ENCODE peak calls at places on chromosome 22, in five cellular contexts. Y is aorta, F is adrenal gland, Z is heart right ventricle, X is neural progenitor cell. I is an unnamed sample.

GRCh38 chr22:42717197-42717967 is 3.3 kb downstream of the A4GALT start:
- DNase-seq in Y (no peak), F (no peak), Z (no peak), X (no peak), I (no peak)

GRCh38 chr22:22612516-22612915 is 31.9 kb upstream of the GGTLC2 start:
- DNase-seq in Y (no peak), F (no peak), Z (no peak), X (no peak), I (no peak)

GRCh38 chr22:47237890-47238480 is 475.5 kb downstream of the TBC1D22A start:
- DNase-seq in Y (no peak), F (no peak), Z (no peak), X (no peak), I (no peak)

GRCh38 chr22:22730655-22731373 is 86.4 kb downstream of the GGTLC2 start:
- DNase-seq in Y (no peak), F (no peak), Z (no peak), X (no peak), I (no peak)

GRCh38 chr22:44309137-44309536 is 3.6 kb downstream of the SHISAL1 start:
- DNase-seq in Y (no peak), F (no peak), Z (no peak), X (no peak), I (no peak)

GRCh38 chr22:41512421-41513194 is 31.7 kb downstream of the POLR3H start:
- DNase-seq in Y (no peak), F (peak), Z (no peak), X (peak), I (no peak)

GRCh38 chr22:40712311-40712710 is 33.0 kb downstream of the MCHR1 start:
- DNase-seq in Y (peak), F (no peak), Z (no peak), X (no peak), I (no peak)

GRCh38 chr22:21921729-21922128 is 30.9 kb downstream of the PPM1F start:
- DNase-seq in Y (no peak), F (peak), Z (no peak), X (no peak), I (no peak)

GRCh38 chr22:44604455-44604854 is 97.5 kb upstream of the PRR5 start:
- DNase-seq in Y (no peak), F (no peak), Z (no peak), X (no peak), I (no peak)

GRCh38 chr22:44218071-44218470 is 37.3 kb downstream of the PARVG start:
- DNase-seq in Y (peak), F (peak), Z (no peak), X (no peak), I (no peak)

GRCh38 chr22:45083659-45084305 is 74.0 kb upstream of the PHF21B start:
- DNase-seq in Y (no peak), F (no peak), Z (no peak), X (no peak), I (no peak)

GRCh38 chr22:21579474-21579851 is 11.9 kb downstream of the UBE2L3 start:
- DNase-seq in Y (no peak), F (no peak), Z (no peak), X (no peak), I (no peak)

GRCh38 chr22:31160328-31160978 is 471 bp downstream of the RNF185 start:
- DNase-seq in Y (no peak), F (peak), Z (no peak), X (no peak), I (no peak)

GRCh38 chr22:39297490-39298193 is 21.8 kb downstream of the RPL3 start:
- DNase-seq in Y (no peak), F (no peak), Z (no peak), X (no peak), I (no peak)

GRCh38 chr22:33823552-33823951 is 96.7 kb downstream of the LARGE1 start:
- DNase-seq in Y (no peak), F (peak), Z (no peak), X (no peak), I (no peak)

GRCh38 chr22:46947516-46948260 is 185.2 kb downstream of the TBC1D22A start:
- DNase-seq in Y (no peak), F (no peak), Z (no peak), X (no peak), I (no peak)

GRCh38 chr22:43303751-43304150 is 39.4 kb downstream of the SCUBE1 start:
- DNase-seq in Y (no peak), F (no peak), Z (no peak), X (peak), I (no peak)

GRCh38 chr22:24426436-24426835 is 963 bp upstream of the ADORA2A start:
- DNase-seq in Y (no peak), F (no peak), Z (no peak), X (no peak), I (no peak)

GRCh38 chr22:30435674-30436126 is 10.1 kb downstream of the MTFP1 start:
- DNase-seq in Y (peak), F (no peak), Z (no peak), X (no peak), I (no peak)

GRCh38 chr22:31343235-31344191 is 2.6 kb downstream of the PATZ1 start:
- DNase-seq in Y (no peak), F (no peak), Z (peak), X (peak), I (no peak)

GRCh38 chr22:36359172-36359973 is 28.4 kb downstream of the MYH9 start:
- DNase-seq in Y (no peak), F (no peak), Z (no peak), X (no peak), I (no peak)
- H3K27ac ChIP-seq in Y (peak), F (no peak), Z (peak), X (peak), I (peak)

GRCh38 chr22:26883393-26883792 is 226.0 kb downstream of the MIAT start:
- DNase-seq in Y (no peak), F (no peak), Z (no peak), X (no peak), I (no peak)
- H3K27ac ChIP-seq in Y (no peak), F (no peak), Z (no peak), X (no peak), I (no peak)

GRCh38 chr22:49788492-49788891 is 39.2 kb downstream of the BRD1 start:
- DNase-seq in Y (no peak), F (peak), Z (peak), X (no peak), I (no peak)
- H3K27ac ChIP-seq in Y (no peak), F (peak), Z (peak), X (no peak), I (peak)

GRCh38 chr22:20243176-20243544 is 25.0 kb downstream of the RTN4R start:
- DNase-seq in Y (no peak), F (no peak), Z (no peak), X (no peak), I (no peak)
- H3K27ac ChIP-seq in Y (no peak), F (no peak), Z (peak), X (no peak), I (no peak)

GRCh38 chr22:38153821-38154562 is 27.6 kb downstream of the PLA2G6 start:
- DNase-seq in Y (peak), F (no peak), Z (no peak), X (peak), I (no peak)

GRCh38 chr22:38155703-38156102 is 25.9 kb downstream of the PLA2G6 start:
- DNase-seq in Y (no peak), F (no peak), Z (no peak), X (no peak), I (no peak)
- H3K27ac ChIP-seq in Y (no peak), F (no peak), Z (no peak), X (no peak), I (no peak)